ENCODE peak calls at places on chromosomes 11 and 22, in ten cellular contexts. One of them, this sample, is unnamed.

GRCh38 chr11:13923182-13923581 is 39.3 kb upstream of the SPON1 start:
- DNase-seq in NB4: peak
- DNase-seq in transverse colon: no peak
- DNase-seq in HCT116: peak
- DNase-seq in right atrium auricular region: no peak
- DNase-seq in B cell: no peak
- DNase-seq in cardiac muscle cell: no peak
- DNase-seq in brain microvascular endothelial cell: no peak
- DNase-seq in body of pancreas: no peak
- DNase-seq in fibroblast of lung: no peak
- DNase-seq in this sample: no peak

GRCh38 chr22:23773247-23774113 is 831 bp downstream of the MMP11 start:
- DNase-seq in NB4: no peak
- DNase-seq in transverse colon: no peak
- DNase-seq in HCT116: no peak
- DNase-seq in right atrium auricular region: no peak
- DNase-seq in B cell: no peak
- DNase-seq in cardiac muscle cell: no peak
- DNase-seq in brain microvascular endothelial cell: no peak
- DNase-seq in body of pancreas: no peak
- DNase-seq in fibroblast of lung: no peak
- DNase-seq in this sample: no peak

GRCh38 chr11:66050581-66051231 is 1.5 kb upstream of the SF3B2 start:
- DNase-seq in NB4: no peak
- DNase-seq in transverse colon: no peak
- DNase-seq in HCT116: no peak
- DNase-seq in right atrium auricular region: no peak
- DNase-seq in B cell: no peak
- DNase-seq in cardiac muscle cell: no peak
- DNase-seq in brain microvascular endothelial cell: no peak
- DNase-seq in body of pancreas: no peak
- DNase-seq in fibroblast of lung: no peak
- DNase-seq in this sample: no peak

GRCh38 chr22:19942886-19943664 is 1.5 kb upstream of the TXNRD2 start:
- DNase-seq in NB4: peak
- DNase-seq in transverse colon: no peak
- DNase-seq in HCT116: no peak
- DNase-seq in right atrium auricular region: no peak
- DNase-seq in B cell: no peak
- DNase-seq in cardiac muscle cell: peak
- DNase-seq in brain microvascular endothelial cell: peak
- DNase-seq in body of pancreas: peak
- DNase-seq in fibroblast of lung: peak
- DNase-seq in this sample: no peak

GRCh38 chr11:33801821-33802413 is 27.6 kb upstream of the FBXO3 start:
- DNase-seq in NB4: no peak
- DNase-seq in transverse colon: no peak
- DNase-seq in HCT116: peak
- DNase-seq in right atrium auricular region: no peak
- DNase-seq in B cell: no peak
- DNase-seq in cardiac muscle cell: no peak
- DNase-seq in brain microvascular endothelial cell: no peak
- DNase-seq in body of pancreas: no peak
- DNase-seq in fibroblast of lung: peak
- DNase-seq in this sample: no peak

GRCh38 chr22:36946436-36947158 is 33.2 kb downstream of the CSF2RB start:
- DNase-seq in NB4: no peak
- DNase-seq in transverse colon: no peak
- DNase-seq in HCT116: no peak
- DNase-seq in right atrium auricular region: no peak
- DNase-seq in B cell: no peak
- DNase-seq in cardiac muscle cell: no peak
- DNase-seq in brain microvascular endothelial cell: no peak
- DNase-seq in body of pancreas: no peak
- DNase-seq in fibroblast of lung: peak
- DNase-seq in this sample: peak

GRCh38 chr22:39094717-39095389 is 2.2 kb upstream of the APOBEC3H start:
- DNase-seq in NB4: no peak
- DNase-seq in transverse colon: no peak
- DNase-seq in HCT116: no peak
- DNase-seq in right atrium auricular region: no peak
- DNase-seq in B cell: no peak
- DNase-seq in cardiac muscle cell: no peak
- DNase-seq in brain microvascular endothelial cell: no peak
- DNase-seq in body of pancreas: no peak
- DNase-seq in fibroblast of lung: no peak
- DNase-seq in this sample: peak

GRCh38 chr11:115613986-115614625 is 109.9 kb upstream of the CADM1 start:
- DNase-seq in NB4: no peak
- DNase-seq in transverse colon: no peak
- DNase-seq in HCT116: no peak
- DNase-seq in right atrium auricular region: no peak
- DNase-seq in B cell: no peak
- DNase-seq in cardiac muscle cell: no peak
- DNase-seq in brain microvascular endothelial cell: peak
- DNase-seq in body of pancreas: no peak
- DNase-seq in fibroblast of lung: peak
- DNase-seq in this sample: no peak

GRCh38 chr11:71120346-71120963 is 131.9 kb downstream of the SHANK2 start:
- DNase-seq in NB4: peak
- DNase-seq in transverse colon: peak
- DNase-seq in HCT116: peak
- DNase-seq in right atrium auricular region: no peak
- DNase-seq in B cell: peak
- DNase-seq in cardiac muscle cell: peak
- DNase-seq in brain microvascular endothelial cell: no peak
- DNase-seq in body of pancreas: peak
- DNase-seq in fibroblast of lung: no peak
- DNase-seq in this sample: no peak

GRCh38 chr11:45859661-45860140 is 12.4 kb downstream of the CRY2 start:
- DNase-seq in NB4: no peak
- DNase-seq in transverse colon: peak
- DNase-seq in HCT116: no peak
- DNase-seq in right atrium auricular region: peak
- DNase-seq in B cell: no peak
- DNase-seq in cardiac muscle cell: peak
- DNase-seq in brain microvascular endothelial cell: peak
- DNase-seq in body of pancreas: peak
- DNase-seq in fibroblast of lung: peak
- DNase-seq in this sample: no peak

GRCh38 chr11:33957304-33957917 is 65.5 kb upstream of the LMO2 start:
- DNase-seq in NB4: no peak
- DNase-seq in transverse colon: no peak
- DNase-seq in HCT116: no peak
- DNase-seq in right atrium auricular region: no peak
- DNase-seq in B cell: no peak
- DNase-seq in cardiac muscle cell: no peak
- DNase-seq in brain microvascular endothelial cell: no peak
- DNase-seq in body of pancreas: no peak
- DNase-seq in fibroblast of lung: no peak
- DNase-seq in this sample: no peak

GRCh38 chr11:76159983-76160661 is 46.2 kb downstream of the WNT11 start:
- DNase-seq in NB4: no peak
- DNase-seq in transverse colon: no peak
- DNase-seq in HCT116: no peak
- DNase-seq in right atrium auricular region: no peak
- DNase-seq in B cell: no peak
- DNase-seq in cardiac muscle cell: no peak
- DNase-seq in brain microvascular endothelial cell: no peak
- DNase-seq in body of pancreas: peak
- DNase-seq in fibroblast of lung: no peak
- DNase-seq in this sample: no peak
- TF ChIP-seq CTCF in NB4: no peak
- TF ChIP-seq CTCF in transverse colon: no peak
- TF ChIP-seq CTCF in HCT116: no peak
- TF ChIP-seq CTCF in right atrium auricular region: no peak
- TF ChIP-seq CTCF in B cell: no peak
- TF ChIP-seq CTCF in cardiac muscle cell: no peak
- TF ChIP-seq CTCF in brain microvascular endothelial cell: no peak
- TF ChIP-seq CTCF in body of pancreas: no peak
- TF ChIP-seq CTCF in fibroblast of lung: no peak
- TF ChIP-seq CTCF in this sample: no peak

GRCh38 chr11:60763692-60764369 is 7.2 kb downstream of the MS4A15 start:
- DNase-seq in NB4: no peak
- DNase-seq in transverse colon: no peak
- DNase-seq in HCT116: no peak
- DNase-seq in right atrium auricular region: no peak
- DNase-seq in B cell: no peak
- DNase-seq in cardiac muscle cell: no peak
- DNase-seq in brain microvascular endothelial cell: no peak
- DNase-seq in body of pancreas: no peak
- DNase-seq in fibroblast of lung: no peak
- DNase-seq in this sample: no peak
- TF ChIP-seq CTCF in NB4: no peak
- TF ChIP-seq CTCF in transverse colon: no peak
- TF ChIP-seq CTCF in HCT116: no peak
- TF ChIP-seq CTCF in right atrium auricular region: no peak
- TF ChIP-seq CTCF in B cell: no peak
- TF ChIP-seq CTCF in cardiac muscle cell: no peak
- TF ChIP-seq CTCF in brain microvascular endothelial cell: no peak
- TF ChIP-seq CTCF in body of pancreas: no peak
- TF ChIP-seq CTCF in fibroblast of lung: no peak
- TF ChIP-seq CTCF in this sample: no peak

GRCh38 chr11:12745787-12746186 is 71.6 kb downstream of the TEAD1 start:
- DNase-seq in NB4: no peak
- DNase-seq in transverse colon: no peak
- DNase-seq in HCT116: no peak
- DNase-seq in right atrium auricular region: no peak
- DNase-seq in B cell: no peak
- DNase-seq in cardiac muscle cell: no peak
- DNase-seq in brain microvascular endothelial cell: no peak
- DNase-seq in body of pancreas: no peak
- DNase-seq in fibroblast of lung: no peak
- DNase-seq in this sample: no peak

GRCh38 chr11:12748561-12748960 is 74.3 kb downstream of the TEAD1 start:
- DNase-seq in NB4: no peak
- DNase-seq in transverse colon: no peak
- DNase-seq in HCT116: no peak
- DNase-seq in right atrium auricular region: no peak
- DNase-seq in B cell: no peak
- DNase-seq in cardiac muscle cell: no peak
- DNase-seq in brain microvascular endothelial cell: no peak
- DNase-seq in body of pancreas: no peak
- DNase-seq in fibroblast of lung: no peak
- DNase-seq in this sample: no peak

GRCh38 chr11:12743834-12744449 is 69.7 kb downstream of the TEAD1 start:
- DNase-seq in NB4: no peak
- DNase-seq in transverse colon: no peak
- DNase-seq in HCT116: no peak
- DNase-seq in right atrium auricular region: no peak
- DNase-seq in B cell: no peak
- DNase-seq in cardiac muscle cell: no peak
- DNase-seq in brain microvascular endothelial cell: no peak
- DNase-seq in body of pancreas: no peak
- DNase-seq in fibroblast of lung: no peak
- DNase-seq in this sample: no peak

GRCh38 chr11:12744831-12745502 is 70.7 kb downstream of the TEAD1 start:
- DNase-seq in NB4: no peak
- DNase-seq in transverse colon: no peak
- DNase-seq in HCT116: no peak
- DNase-seq in right atrium auricular region: no peak
- DNase-seq in B cell: no peak
- DNase-seq in cardiac muscle cell: peak
- DNase-seq in brain microvascular endothelial cell: no peak
- DNase-seq in body of pancreas: peak
- DNase-seq in fibroblast of lung: no peak
- DNase-seq in this sample: no peak

DNA sequence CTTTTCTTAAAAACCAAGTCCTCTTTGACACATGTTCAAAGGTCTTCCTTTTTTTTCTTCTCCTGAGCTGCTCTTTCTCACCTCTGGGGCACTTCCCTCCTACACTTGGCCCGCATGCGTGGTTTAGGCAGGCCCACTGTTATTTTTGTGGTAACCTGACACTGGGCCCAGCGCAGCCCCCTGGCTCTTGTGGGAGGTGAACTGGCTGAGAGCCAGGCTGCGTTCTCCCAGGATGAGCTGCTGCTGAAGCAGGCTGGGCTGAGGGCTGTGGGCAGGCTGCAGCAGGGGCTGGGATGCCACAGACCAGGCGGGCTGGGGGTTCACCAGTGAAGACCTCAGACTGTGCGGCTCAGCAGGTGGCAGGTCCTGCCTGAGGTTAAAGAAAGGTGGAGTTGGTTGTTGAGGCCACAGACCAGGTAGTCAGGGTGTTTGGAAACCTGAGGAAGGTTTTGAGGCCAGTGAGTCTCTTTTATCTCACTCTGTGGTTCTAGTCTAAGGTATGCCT is 72.4 kb downstream of the TEAD1 start:
- DNase-seq in NB4: peak
- DNase-seq in transverse colon: no peak
- DNase-seq in HCT116: peak
- DNase-seq in right atrium auricular region: no peak
- DNase-seq in B cell: no peak
- DNase-seq in cardiac muscle cell: peak
- DNase-seq in brain microvascular endothelial cell: peak
- DNase-seq in body of pancreas: peak
- DNase-seq in fibroblast of lung: peak
- DNase-seq in this sample: no peak
- TF ChIP-seq CTCF in NB4: no peak
- TF ChIP-seq CTCF in transverse colon: no peak
- TF ChIP-seq CTCF in HCT116: peak
- TF ChIP-seq CTCF in right atrium auricular region: no peak
- TF ChIP-seq CTCF in B cell: no peak
- TF ChIP-seq CTCF in cardiac muscle cell: no peak
- TF ChIP-seq CTCF in brain microvascular endothelial cell: peak
- TF ChIP-seq CTCF in body of pancreas: no peak
- TF ChIP-seq CTCF in fibroblast of lung: no peak
- TF ChIP-seq CTCF in this sample: no peak

GRCh38 chr22:30004101-30004500 is 76.2 kb upstream of the HORMAD2 start:
- DNase-seq in NB4: no peak
- DNase-seq in transverse colon: no peak
- DNase-seq in HCT116: no peak
- DNase-seq in right atrium auricular region: no peak
- DNase-seq in B cell: no peak
- DNase-seq in cardiac muscle cell: no peak
- DNase-seq in brain microvascular endothelial cell: no peak
- DNase-seq in body of pancreas: no peak
- DNase-seq in fibroblast of lung: peak
- DNase-seq in this sample: no peak

GRCh38 chr22:30001459-30001858 is 78.8 kb upstream of the HORMAD2 start:
- DNase-seq in NB4: no peak
- DNase-seq in transverse colon: no peak
- DNase-seq in HCT116: no peak
- DNase-seq in right atrium auricular region: no peak
- DNase-seq in B cell: no peak
- DNase-seq in cardiac muscle cell: no peak
- DNase-seq in brain microvascular endothelial cell: no peak
- DNase-seq in body of pancreas: no peak
- DNase-seq in fibroblast of lung: no peak
- DNase-seq in this sample: no peak

GRCh38 chr22:30004689-30005088 is 75.6 kb upstream of the HORMAD2 start:
- DNase-seq in NB4: no peak
- DNase-seq in transverse colon: no peak
- DNase-seq in HCT116: no peak
- DNase-seq in right atrium auricular region: no peak
- DNase-seq in B cell: no peak
- DNase-seq in cardiac muscle cell: no peak
- DNase-seq in brain microvascular endothelial cell: no peak
- DNase-seq in body of pancreas: no peak
- DNase-seq in fibroblast of lung: peak
- DNase-seq in this sample: no peak

GRCh38 chr22:30005213-30005857 is 74.9 kb upstream of the HORMAD2 start:
- DNase-seq in NB4: peak
- DNase-seq in transverse colon: peak
- DNase-seq in HCT116: peak
- DNase-seq in right atrium auricular region: peak
- DNase-seq in B cell: peak
- DNase-seq in cardiac muscle cell: peak
- DNase-seq in brain microvascular endothelial cell: peak
- DNase-seq in body of pancreas: peak
- DNase-seq in fibroblast of lung: peak
- DNase-seq in this sample: peak

GRCh38 chr22:30002861-30003489 is 77.3 kb upstream of the HORMAD2 start:
- DNase-seq in NB4: no peak
- DNase-seq in transverse colon: peak
- DNase-seq in HCT116: no peak
- DNase-seq in right atrium auricular region: no peak
- DNase-seq in B cell: no peak
- DNase-seq in cardiac muscle cell: no peak
- DNase-seq in brain microvascular endothelial cell: no peak
- DNase-seq in body of pancreas: no peak
- DNase-seq in fibroblast of lung: no peak
- DNase-seq in this sample: no peak
- TF ChIP-seq CTCF in NB4: no peak
- TF ChIP-seq CTCF in transverse colon: no peak
- TF ChIP-seq CTCF in HCT116: no peak
- TF ChIP-seq CTCF in right atrium auricular region: no peak
- TF ChIP-seq CTCF in B cell: no peak
- TF ChIP-seq CTCF in cardiac muscle cell: no peak
- TF ChIP-seq CTCF in brain microvascular endothelial cell: no peak
- TF ChIP-seq CTCF in body of pancreas: no peak
- TF ChIP-seq CTCF in fibroblast of lung: no peak
- TF ChIP-seq CTCF in this sample: no peak

This sample was measured in GM13976.